ENCODE peak calls at places on chromosomes 11 and 22, in nine cellular contexts. F is stomach, G is dorsolateral prefrontal cortex, B is adipocyte, W is HFF-Myc, A is BJ, Z is cardiac fibroblast, M is GM12865, J is fibroblast of the aortic adventitia. C is an unnamed sample.

GRCh38 chr11:7749456-7749855 is 43.2 kb upstream of the OVCH2 start:
- DNase-seq in F (no peak), G (no peak), B (peak; percentile 45), W (no peak), A (no peak), Z (no peak), M (no peak), J (peak; percentile 51), C (no peak)

GRCh38 chr22:19975707-19976035 is 34.1 kb upstream of the TXNRD2 start:
- DNase-seq in F (no peak), G (no peak), B (no peak), W (no peak), A (no peak), Z (no peak), M (no peak), J (no peak), C (no peak)

GRCh38 chr22:37563153-37564081 is 3.1 kb downstream of the CDC42EP1 start:
- DNase-seq in F (peak; percentile 82), G (peak; percentile 70), B (peak; percentile 96), W (peak; percentile 62), A (peak; percentile 74), Z (peak; percentile 97), M (no peak), J (peak; percentile 94), C (no peak)

GRCh38 chr11:95338430-95338991 is 107.5 kb upstream of the SESN3 start:
- DNase-seq in F (no peak), G (no peak), B (peak; percentile 72), W (peak; percentile 67), A (no peak), Z (peak; percentile 93), M (no peak), J (peak; percentile 95), C (no peak)

GRCh38 chr11:26905368-26905767 is 88.5 kb upstream of the FIBIN start:
- DNase-seq in F (no peak), G (no peak), B (peak; percentile 54), W (peak; percentile 47), A (peak; percentile 15), Z (peak; percentile 43), M (peak; percentile 28), J (peak; percentile 44), C (no peak)

GRCh38 chr11:44596541-44597276 is 31.2 kb downstream of the CD82 start:
- DNase-seq in F (no peak), G (no peak), B (no peak), W (no peak), A (no peak), Z (no peak), M (peak; percentile 81), J (no peak), C (peak; percentile 83)

GRCh38 chr11:121722431-121723256 is 269.9 kb upstream of the SORL1-AS1 start:
- DNase-seq in F (peak; percentile 40), G (peak; percentile 87), B (peak; percentile 91), W (peak; percentile 64), A (peak; percentile 42), Z (peak; percentile 99), M (no peak), J (peak; percentile 95), C (no peak)

GRCh38 chr11:72075109-72075508 is 5.2 kb downstream of the NUMA1 start:
- DNase-seq in F (no peak), G (no peak), B (peak; percentile 15), W (no peak), A (no peak), Z (peak; percentile 26), M (peak; percentile 22), J (no peak), C (no peak)

GRCh38 chr22:18000441-18001039 is 23.8 kb downstream of the MICAL3 start:
- DNase-seq in F (no peak), G (no peak), B (peak; percentile 52), W (no peak), A (no peak), Z (peak; percentile 22), M (no peak), J (peak; percentile 30), C (no peak)

GRCh38 chr11:58900479-58901420 is 38.5 kb upstream of the GLYATL1 start:
- DNase-seq in F (peak; percentile 83), G (peak; percentile 42), B (peak; percentile 91), W (no peak), A (no peak), Z (peak; percentile 76), M (peak; percentile 66), J (peak; percentile 81), C (peak; percentile 45)

GRCh38 chr11:65452806-65453490 is 30.4 kb downstream of the NEAT1 start:
- DNase-seq in F (no peak), G (no peak), B (peak; percentile 91), W (peak; percentile 98), A (peak; percentile 78), Z (peak; percentile 82), M (no peak), J (peak; percentile 95), C (no peak)

GRCh38 chr11:13972033-13972910 is 9.7 kb downstream of the SPON1 start:
- DNase-seq in F (no peak), G (no peak), B (peak; percentile 27), W (no peak), A (no peak), Z (peak; percentile 69), M (no peak), J (peak; percentile 80), C (no peak)

GRCh38 chr22:45064313-45065268 is 54.8 kb upstream of the PHF21B start:
- DNase-seq in F (no peak), G (no peak), B (peak; percentile 56), W (peak; percentile 52), A (peak; percentile 59), Z (peak; percentile 31), M (peak; percentile 46), J (peak; percentile 58), C (no peak)

GRCh38 chr11:32826113-32826512 is 3.6 kb upstream of the PRRG4 start:
- DNase-seq in F (no peak), G (no peak), B (no peak), W (no peak), A (no peak), Z (no peak), M (no peak), J (no peak), C (no peak)

GRCh38 chr11:62399172-62399867 is 19.5 kb upstream of the SCGB1A1 start:
- DNase-seq in F (no peak), G (peak; percentile 12), B (peak; percentile 53), W (no peak), A (no peak), Z (peak; percentile 57), M (no peak), J (peak; percentile 65), C (no peak)

GRCh38 chr11:120432056-120433018 is 79.2 kb upstream of the GRIK4 start:
- DNase-seq in F (no peak), G (no peak), B (peak; percentile 96), W (peak; percentile 98), A (peak; percentile 97), Z (peak; percentile 97), M (peak; percentile 40), J (peak; percentile 99), C (no peak)

GRCh38 chr22:44406581-44407403 is 91.2 kb downstream of the RTL6 start:
- DNase-seq in F (no peak), G (no peak), B (peak; percentile 9), W (no peak), A (no peak), Z (no peak), M (no peak), J (peak; percentile 19), C (no peak)

GRCh38 chr11:111429066-111429506 is 50.0 kb upstream of the POU2AF1 start:
- DNase-seq in F (peak; percentile 73), G (no peak), B (peak; percentile 76), W (no peak), A (no peak), Z (peak; percentile 75), M (peak; percentile 88), J (peak; percentile 84), C (peak; percentile 81)

GRCh38 chr11:65424200-65425104 is 1.9 kb downstream of the NEAT1 start:
- DNase-seq in F (peak; percentile 55), G (peak; percentile 18), B (peak; percentile 67), W (no peak), A (no peak), Z (peak; percentile 82), M (peak; percentile 57), J (peak; percentile 82), C (no peak)

GRCh38 chr11:126918556-126918955 is 82.0 kb downstream of the KIRREL3 start:
- DNase-seq in F (no peak), G (no peak), B (peak; percentile 16), W (no peak), A (no peak), Z (no peak), M (no peak), J (peak; percentile 42), C (no peak)

GRCh38 chr11:127056338-127056971 is 55.9 kb upstream of the KIRREL3 start:
- DNase-seq in F (no peak), G (no peak), B (no peak), W (no peak), A (no peak), Z (no peak), M (peak; percentile 5), J (no peak), C (peak; percentile 9)

GRCh38 chr11:134643519-134644042 is 231.5 kb upstream of the B3GAT1 start:
- DNase-seq in F (no peak), G (no peak), B (no peak), W (no peak), A (no peak), Z (no peak), M (no peak), J (no peak), C (no peak)

GRCh38 chr11:2533642-2534115 is 88.9 kb downstream of the KCNQ1 start:
- DNase-seq in F (peak; percentile 55), G (no peak), B (peak; percentile 95), W (peak; percentile 59), A (peak; percentile 50), Z (peak; percentile 92), M (peak; percentile 36), J (peak; percentile 89), C (no peak)
- H3K4me3 ChIP-seq in F (no peak overlapping the region), G (no peak overlapping the region), B (peak overlapping the region; percentile 59), W (no peak overlapping the region), A (no peak overlapping the region), Z (no peak overlapping the region), M (no peak overlapping the region), J (no peak overlapping the region), C (no peak overlapping the region)

DNA sequence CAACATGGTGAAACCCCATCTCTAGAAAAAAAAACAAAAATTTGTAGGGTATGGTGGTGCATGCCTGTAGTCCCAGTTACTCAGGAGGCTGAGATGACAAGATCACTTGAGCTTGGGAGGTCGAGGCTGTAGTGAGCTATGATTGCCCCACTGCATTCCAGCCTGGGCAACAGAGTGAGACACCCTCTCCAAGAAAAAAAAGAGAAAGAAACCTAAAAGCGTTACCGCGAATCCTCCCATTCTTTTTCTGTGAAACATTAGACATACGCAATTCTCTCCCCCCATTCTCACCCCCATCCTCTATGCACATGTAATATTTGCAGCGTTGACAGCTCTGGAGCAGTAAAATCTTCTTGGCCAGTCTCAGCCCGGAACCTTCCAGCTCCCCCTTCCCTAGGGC is 2.1 kb downstream of the LRP4 start:
- DNase-seq in F (no peak), G (no peak), B (no peak), W (no peak), A (no peak), Z (no peak), M (no peak), J (no peak), C (no peak)
- H3K4me3 ChIP-seq in F (peak overlapping the region; percentile 67), G (peak overlapping the region; percentile 76), B (peak overlapping the region; percentile 81), W (peak overlapping the region; percentile 79), A (peak overlapping the region; percentile 49), Z (peak overlapping the region; percentile 71), M (no peak overlapping the region), J (peak overlapping the region; percentile 71), C (no peak overlapping the region)

GRCh38 chr11:81772161-81772560 is 961.5 kb downstream of the FAM181B start:
- DNase-seq in F (no peak), G (no peak), B (no peak), W (no peak), A (no peak), Z (peak; percentile 64), M (no peak), J (peak; percentile 80), C (no peak)
- H3K4me3 ChIP-seq in F (no peak overlapping the region), G (no peak overlapping the region), B (no peak overlapping the region), W (no peak overlapping the region), A (no peak overlapping the region), Z (no peak overlapping the region), M (no peak overlapping the region), J (no peak overlapping the region), C (no peak overlapping the region)

GRCh38 chr11:6402561-6402981 is 12.3 kb downstream of the SMPD1 start:
- DNase-seq in F (no peak), G (no peak), B (no peak), W (no peak), A (no peak), Z (no peak), M (peak; percentile 89), J (no peak), C (peak; percentile 100)
- H3K4me3 ChIP-seq in F (no peak overlapping the region), G (no peak overlapping the region), B (no peak overlapping the region), W (no peak overlapping the region), A (no peak overlapping the region), Z (no peak overlapping the region), M (peak overlapping the region; percentile 11), J (no peak overlapping the region), C (peak overlapping the region; percentile 49)